ENCODE peak calls at places on chromosomes 16 and 17, in ten cellular contexts. G is choroid plexus epithelial cell, S is cardiac muscle cell, H is sigmoid colon, L is heart left ventricle, O is ascending aorta, Y is colonic mucosa, R is tibial nerve, K is lower leg skin, N is brain microvascular endothelial cell. P is an unnamed sample.

GRCh38 chr17:9244066-9245052 is 223.0 kb downstream of the NTN1 start:
- DNase-seq in N (peak), K (no peak), S (peak), R (no peak), O (no peak), L (no peak), Y (no peak), G (peak), H (peak), P (peak)

GRCh38 chr17:39152134-39152884 is 872 bp upstream of the PLXDC1 start:
- DNase-seq in R (no peak), L (peak), O (no peak), N (no peak), S (no peak), K (peak), G (no peak), Y (peak), H (peak), P (no peak)

GRCh38 chr17:1045456-1045855 is 48.5 kb downstream of the TIMM22 start:
- DNase-seq in O (no peak), K (no peak), R (no peak), H (peak), L (no peak), S (no peak), N (no peak), Y (no peak), G (no peak), P (no peak)

GRCh38 chr16:11687606-11688519 is 19.6 kb downstream of the SNN start:
- DNase-seq in H (peak), O (no peak), K (peak), G (no peak), N (no peak), S (no peak), R (no peak), L (no peak), Y (no peak), P (no peak)

GRCh38 chr16:24036614-24037013 is 200.8 kb downstream of the PRKCB start:
- DNase-seq in Y (peak), H (no peak), N (peak), S (peak), G (peak), O (no peak), K (no peak), L (no peak), R (no peak), P (peak)

GRCh38 chr16:75497558-75497957 is 2.3 kb upstream of the CHST6 start:
- DNase-seq in K (no peak), G (no peak), S (no peak), O (no peak), R (no peak), N (no peak), Y (no peak), H (no peak), L (no peak), P (no peak)

GRCh38 chr16:35685085-35685484 is 2225.7 kb downstream of the TP53TG3F start:
- DNase-seq in G (no peak), S (no peak), L (no peak), O (no peak), N (no peak), Y (no peak), K (no peak), R (no peak), H (no peak), P (no peak)

GRCh38 chr17:5424909-5425308 is 4.9 kb downstream of the RPAIN start:
- DNase-seq in K (no peak), N (no peak), O (no peak), H (no peak), S (no peak), L (no peak), G (no peak), Y (no peak), R (no peak), P (no peak)

GRCh38 chr17:61124562-61124961 is 275.1 kb upstream of the TBX2 start:
- DNase-seq in G (no peak), R (no peak), K (no peak), O (no peak), S (no peak), N (no peak), H (no peak), L (no peak), Y (no peak), P (no peak)

GRCh38 chr16:3696425-3697218 is 20.7 kb downstream of the TRAP1 start:
- DNase-seq in G (peak), S (peak), Y (no peak), K (no peak), L (no peak), H (no peak), N (peak), O (no peak), R (no peak), P (peak)

GRCh38 chr17:33562792-33563191 is 269.7 kb upstream of the ASIC2 start:
- DNase-seq in S (no peak), H (no peak), O (no peak), L (no peak), K (no peak), Y (no peak), R (no peak), N (no peak), G (no peak), P (peak)

GRCh38 chr16:5235119-5235518 is 137.5 kb upstream of the EEF2KMT start:
- DNase-seq in O (no peak), N (no peak), S (no peak), Y (no peak), L (no peak), H (peak), R (no peak), K (no peak), G (no peak), P (no peak)

GRCh38 chr17:32725697-32726096 is 151.2 kb downstream of the MYO1D start:
- DNase-seq in S (no peak), K (no peak), L (no peak), R (no peak), Y (no peak), G (no peak), N (no peak), H (no peak), O (no peak), P (no peak)

GRCh38 chr17:64662774-64663367 is 764 bp upstream of the SMURF2 start:
- DNase-seq in K (no peak), R (no peak), H (no peak), O (no peak), S (no peak), L (no peak), Y (no peak), G (no peak), N (no peak), P (no peak)

GRCh38 chr17:37490638-37491614 is 1.2 kb downstream of the DUSP14 start:
- DNase-seq in N (peak), S (peak), R (no peak), H (peak), K (no peak), O (no peak), Y (peak), G (peak), L (peak), P (peak)

GRCh38 chr16:63695347-63695746 is 1426.5 kb downstream of the CDH11 start:
- DNase-seq in S (no peak), O (no peak), Y (no peak), H (no peak), K (no peak), G (no peak), L (no peak), N (no peak), R (no peak), P (no peak)

GRCh38 chr16:21703156-21703555 is 39.4 kb downstream of the OTOA start:
- DNase-seq in L (no peak), O (no peak), G (no peak), Y (no peak), R (no peak), K (no peak), N (no peak), S (no peak), H (no peak), P (no peak)

GRCh38 chr17:14227052-14227451 is 9.6 kb downstream of the CDRT15 start:
- DNase-seq in R (no peak), N (no peak), H (no peak), Y (no peak), G (no peak), O (no peak), S (no peak), K (no peak), L (no peak), P (no peak)

GRCh38 chr17:41773190-41773588 is 13.3 kb downstream of the JUP start:
- DNase-seq in H (peak), K (no peak), N (peak), O (peak), S (peak), G (peak), L (peak), Y (peak), R (no peak), P (peak)

GRCh38 chr17:45940293-45940692 is 45.9 kb downstream of the MAPT start:
- DNase-seq in K (no peak), S (no peak), H (no peak), N (no peak), R (no peak), L (no peak), Y (no peak), O (no peak), G (no peak), P (no peak)

GRCh38 chr17:70929226-70929625 is 759.9 kb downstream of the KCNJ2 start:
- DNase-seq in O (no peak), K (no peak), G (peak), Y (no peak), H (no peak), N (no peak), R (no peak), S (peak), L (no peak), P (peak)

GRCh38 chr17:50064253-50064991 is 8.5 kb downstream of the ITGA3 start:
- DNase-seq in H (peak), N (peak), G (peak), Y (no peak), S (peak), R (no peak), K (peak), O (peak), L (no peak), P (peak)

GRCh38 chr16:8173111-8173644 is 417.1 kb downstream of the TMEM114 start:
- DNase-seq in O (no peak), S (peak), Y (peak), K (peak), N (peak), H (no peak), L (peak), R (no peak), G (peak), P (peak)

GRCh38 chr17:59193463-59193862 is 16.4 kb upstream of the SMG8 start:
- DNase-seq in H (no peak), R (no peak), L (no peak), N (no peak), G (no peak), S (no peak), K (no peak), O (no peak), Y (no peak), P (no peak)

GRCh38 chr17:77365584-77366186 is 224.9 kb downstream of the SEC14L1 start:
- DNase-seq in H (peak), N (peak), O (peak), L (peak), G (peak), R (no peak), Y (peak), S (peak), K (no peak), P (peak)

GRCh38 chr17:48261297-48261880 is 153.8 kb downstream of the SNX11 start:
- DNase-seq in O (no peak), L (peak), Y (peak), N (peak), S (no peak), K (no peak), R (no peak), H (no peak), G (peak), P (no peak)

GRCh38 chr17:11028349-11028748 is 190.5 kb upstream of the PIRT start:
- DNase-seq in R (no peak), N (no peak), O (no peak), H (no peak), K (no peak), G (no peak), S (no peak), Y (no peak), L (no peak), P (no peak)

GRCh38 chr16:58417035-58417434 is 24.8 kb downstream of the GINS3 start:
- DNase-seq in Y (no peak), R (no peak), S (no peak), K (no peak), L (no peak), O (no peak), G (no peak), N (no peak), H (no peak), P (no peak)

GRCh38 chr17:41580651-41581365 is 5.9 kb downstream of the KRT14 start:
- DNase-seq in L (no peak), Y (no peak), H (no peak), S (no peak), O (no peak), R (no peak), K (no peak), G (no peak), N (no peak), P (no peak)

GRCh38 chr17:77811521-77811920 is 147.0 kb upstream of the TNRC6C start:
- DNase-seq in H (peak), S (no peak), N (no peak), K (no peak), L (no peak), O (no peak), G (no peak), R (no peak), Y (no peak), P (peak)

GRCh38 chr16:50273888-50274770 is 7.8 kb downstream of the ADCY7 start:
- DNase-seq in K (no peak), R (no peak), H (no peak), N (no peak), S (no peak), L (no peak), G (no peak), Y (peak), O (no peak), P (no peak)

GRCh38 chr17:42365136-42365535 is 23.1 kb downstream of the STAT3 start:
- DNase-seq in R (no peak), N (peak), H (no peak), Y (no peak), G (peak), S (peak), O (no peak), K (no peak), L (no peak), P (peak)

GRCh38 chr17:60629120-60629519 is 29.1 kb downstream of the PPM1D start:
- DNase-seq in K (no peak), S (no peak), L (no peak), N (no peak), Y (no peak), H (no peak), O (no peak), G (no peak), R (no peak), P (no peak)

GRCh38 chr17:18261659-18262058 is 1.2 kb downstream of the MIEF2 start:
- DNase-seq in R (no peak), Y (no peak), N (no peak), O (no peak), G (no peak), S (no peak), L (no peak), K (no peak), H (no peak), P (no peak)

GRCh38 chr16:20937736-20938135 is 37.2 kb downstream of the LYRM1 start:
- DNase-seq in R (no peak), N (no peak), S (no peak), G (no peak), H (no peak), O (no peak), Y (peak), L (no peak), K (no peak), P (no peak)

GRCh38 chr17:81292450-81292849 is 2.7 kb downstream of the SLC38A10 start:
- DNase-seq in L (no peak), N (no peak), K (no peak), S (no peak), Y (no peak), R (no peak), H (no peak), G (no peak), O (no peak), P (no peak)

GRCh38 chr17:21539146-21539545 is 153.2 kb upstream of the KCNJ18 start:
- DNase-seq in S (no peak), N (no peak), K (no peak), Y (no peak), O (no peak), G (no peak), R (no peak), L (no peak), H (no peak), P (peak)

GRCh38 chr17:54972406-54973138 is 4.0 kb downstream of the STXBP4 start:
- DNase-seq in Y (no peak), S (peak), O (no peak), H (no peak), K (no peak), N (no peak), L (no peak), G (no peak), R (no peak), P (no peak)

GRCh38 chr17:19646788-19647696 is 1.5 kb upstream of the ALDH3A2 start:
- DNase-seq in O (no peak), K (no peak), H (no peak), Y (peak), R (no peak), G (peak), N (no peak), L (no peak), S (peak), P (peak)

GRCh38 chr17:10135539-10136257 is 62.7 kb downstream of the GAS7 start:
- DNase-seq in Y (peak), L (peak), H (peak), G (peak), N (no peak), O (no peak), K (peak), R (peak), S (peak), P (peak)

DNA sequence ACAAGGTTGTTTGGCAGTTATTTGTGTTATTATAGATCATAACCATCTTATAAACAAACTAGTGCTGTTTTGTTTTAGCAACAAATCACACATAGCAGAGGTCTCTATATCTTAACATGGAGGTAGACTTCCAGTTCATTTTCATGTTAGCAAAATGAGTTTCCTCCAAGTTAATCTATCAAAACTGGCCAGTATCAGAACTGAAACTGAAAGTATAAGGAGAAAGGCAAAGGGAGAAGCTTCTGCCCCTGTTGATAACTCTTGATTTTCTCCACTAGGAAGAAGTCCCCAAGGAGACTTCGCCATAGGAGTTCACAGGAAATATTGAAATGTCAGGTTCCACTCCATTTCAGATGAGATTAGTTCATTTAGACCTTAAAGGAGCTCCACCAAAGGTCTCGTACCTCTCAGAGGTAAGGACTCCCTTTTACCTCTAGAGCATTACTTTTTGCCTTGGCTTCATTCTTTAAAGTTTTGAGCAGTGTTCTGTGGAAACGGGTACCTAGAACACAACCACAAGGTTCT is 1.1 kb upstream of the OGFOD3 start:
- DNase-seq in K (no peak), H (no peak), L (no peak), R (no peak), Y (no peak), O (no peak), N (no peak), G (no peak), S (no peak), P (no peak)
- H3K4me3 ChIP-seq in K (no peak), H (no peak), L (no peak), R (peak), Y (peak), O (peak), N (no peak), G (peak), S (no peak), P (peak)

DNA sequence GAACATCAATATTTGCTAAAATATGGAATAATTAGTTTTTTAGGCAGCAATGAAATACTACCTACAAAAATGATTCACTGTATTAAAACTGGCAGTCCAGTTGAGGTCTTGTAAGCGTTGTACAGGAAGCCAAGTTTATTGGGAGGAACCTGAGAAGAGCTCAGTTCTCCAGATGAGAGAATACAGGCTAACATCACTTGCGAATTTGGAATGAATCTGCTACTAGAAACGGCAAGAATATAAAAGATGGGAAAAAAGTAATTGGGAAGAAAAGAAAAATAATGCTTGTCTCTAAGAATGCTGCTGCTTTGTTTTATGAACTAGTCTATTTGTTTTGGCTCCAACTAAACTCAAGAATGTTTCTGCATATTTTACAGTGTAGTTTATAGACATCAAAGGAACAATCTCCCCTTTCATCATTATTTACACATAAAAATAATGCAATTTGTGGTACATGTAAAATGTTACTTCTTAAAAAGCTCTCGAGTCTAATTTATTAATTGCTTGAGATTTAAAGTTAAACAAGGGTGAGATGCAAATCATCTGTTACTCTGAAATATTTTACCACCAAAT is 162.0 kb upstream of the AXIN2 start:
- DNase-seq in G (peak), H (no peak), K (no peak), N (no peak), Y (no peak), O (no peak), S (peak), L (no peak), R (no peak), P (peak)
- TF ChIP-seq CTCF in G (no peak), H (no peak), K (no peak), N (no peak), Y (no peak), O (no peak), S (no peak), L (no peak), R (no peak), P (no peak)

GRCh38 chr17:31724026-31724425 is 135.0 kb downstream of the COPRS start:
- DNase-seq in N (peak), Y (no peak), H (no peak), S (peak), O (no peak), L (no peak), K (no peak), G (peak), R (no peak), P (peak)
- H3K4me3 ChIP-seq in N (no peak), Y (no peak), H (no peak), S (no peak), O (no peak), L (no peak), K (no peak), G (no peak), R (no peak), P (no peak)

DNA sequence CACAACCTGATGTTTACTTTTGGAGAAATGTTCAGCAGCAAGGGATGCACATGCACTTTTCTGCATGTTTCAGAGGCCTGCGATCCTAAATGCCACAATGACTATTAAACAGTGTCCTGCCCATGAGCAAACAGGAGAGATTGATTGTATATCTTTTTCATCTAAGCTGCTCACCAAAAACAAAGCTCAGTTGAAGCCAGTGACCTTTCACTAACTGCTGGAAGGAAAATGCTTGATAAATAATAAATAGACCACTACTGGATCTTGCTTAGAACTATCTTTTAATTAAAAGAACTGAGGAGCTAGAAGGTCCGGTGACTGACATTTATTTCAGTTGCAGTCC is 16.3 kb downstream of the MRPS23 start:
- DNase-seq in G (no peak), L (no peak), H (no peak), R (no peak), N (no peak), Y (no peak), O (no peak), S (no peak), K (no peak), P (no peak)
- TF ChIP-seq CTCF in G (no peak), L (no peak), H (no peak), R (no peak), N (no peak), Y (peak), O (no peak), S (no peak), K (no peak), P (no peak)

P was measured in fibroblast of pulmonary artery.